ENCODE peak calls at places on chromosomes 12 and 14, in nine cellular contexts. M is neural progenitor cell, Y is ascending aorta, U is PC-3, P is heart right ventricle, Z is GM23248, W is stomach, N is heart left ventricle, S is PC-9. H is an unnamed sample.

GRCh38 chr12:103865151-103865730 is 24.2 kb upstream of the NT5DC3 start:
- DNase-seq in M (no peak), Y (no peak), U (no peak), P (no peak), Z (peak; percentile 49), W (no peak), N (no peak), S (peak; percentile 40), H (no peak)

GRCh38 chr14:25461780-25462179 is 411.8 kb upstream of the STXBP6 start:
- DNase-seq in M (no peak), Y (no peak), U (no peak), P (no peak), Z (no peak), W (no peak), N (no peak), S (no peak), H (no peak)

GRCh38 chr14:38948171-38948570 is 154.9 kb downstream of the SEC23A start:
- DNase-seq in M (no peak), Y (no peak), U (peak; percentile 49), P (no peak), Z (peak; percentile 61), W (no peak), N (no peak), S (no peak), H (no peak)

GRCh38 chr14:85853996-85854526 is 324.1 kb downstream of the FLRT2 start:
- DNase-seq in M (no peak), Y (no peak), U (peak; percentile 9), P (no peak), Z (peak; percentile 12), W (no peak), N (no peak), S (no peak), H (no peak)

GRCh38 chr12:109768901-109769670 is 55.5 kb downstream of the FAM222A start:
- DNase-seq in M (no peak), Y (no peak), U (no peak), P (no peak), Z (no peak), W (peak; percentile 23), N (no peak), S (no peak), H (no peak)

GRCh38 chr14:77026166-77026929 is 2.2 kb downstream of the IRF2BPL start:
- DNase-seq in M (peak; percentile 52), Y (no peak), U (peak; percentile 37), P (no peak), Z (peak; percentile 75), W (peak; percentile 52), N (peak; percentile 43), S (peak; percentile 56), H (no peak)

GRCh38 chr12:109727039-109727723 is 13.6 kb downstream of the FAM222A start:
- DNase-seq in M (peak; percentile 77), Y (no peak), U (no peak), P (no peak), Z (no peak), W (peak; percentile 50), N (no peak), S (no peak), H (no peak)

GRCh38 chr12:50006266-50006665 is 19.0 kb downstream of the RACGAP1 start:
- DNase-seq in M (no peak), Y (no peak), U (no peak), P (no peak), Z (no peak), W (no peak), N (no peak), S (no peak), H (no peak)

GRCh38 chr12:116863275-116863767 is 17.9 kb downstream of the HRK start:
- DNase-seq in M (peak; percentile 55), Y (no peak), U (peak; percentile 54), P (no peak), Z (peak; percentile 67), W (no peak), N (no peak), S (no peak), H (no peak)

GRCh38 chr14:66483322-66483721 is 2.8 kb upstream of the CCDC196 start:
- DNase-seq in M (no peak), Y (no peak), U (peak; percentile 18), P (no peak), Z (peak; percentile 21), W (no peak), N (no peak), S (no peak), H (no peak)

GRCh38 chr14:23530360-23531055 is 21.1 kb downstream of the ZFHX2 start:
- DNase-seq in M (no peak), Y (no peak), U (no peak), P (no peak), Z (no peak), W (no peak), N (no peak), S (no peak), H (no peak)

GRCh38 chr12:56723889-56724659 is 1.0 kb downstream of the NACA start:
- DNase-seq in M (peak; percentile 39), Y (no peak), U (peak; percentile 45), P (peak; percentile 74), Z (peak; percentile 95), W (peak; percentile 34), N (peak; percentile 63), S (no peak), H (peak; percentile 43)

GRCh38 chr12:56724660-56724988 is 475 bp downstream of the NACA start:
- DNase-seq in M (peak; percentile 33), Y (no peak), U (no peak), P (peak; percentile 20), Z (peak; percentile 46), W (no peak), N (no peak), S (no peak), H (no peak)

GRCh38 chr12:56722832-56723231 is 2.3 kb downstream of the NACA start:
- DNase-seq in M (no peak), Y (no peak), U (peak; percentile 56), P (no peak), Z (no peak), W (no peak), N (no peak), S (peak; percentile 48), H (no peak)

GRCh38 chr12:56721721-56722120 is 3.4 kb downstream of the NACA start:
- DNase-seq in M (no peak), Y (no peak), U (no peak), P (no peak), Z (no peak), W (no peak), N (no peak), S (no peak), H (no peak)

GRCh38 chr12:56723352-56723751 is 1.7 kb downstream of the NACA start:
- DNase-seq in M (no peak), Y (no peak), U (no peak), P (no peak), Z (no peak), W (no peak), N (no peak), S (no peak), H (no peak)
- H3K27ac ChIP-seq in M (no peak overlapping the region), Y (peak overlapping the region; percentile 89), U (peak overlapping the region; percentile 77), P (peak overlapping the region; percentile 86), Z (peak overlapping the region; percentile 90), W (peak overlapping the region; percentile 93), N (peak overlapping the region; percentile 79), S (peak overlapping the region; percentile 94), H (peak overlapping the region; percentile 91)

GRCh38 chr12:58537278-58537677 is 383.0 kb downstream of the LRIG3 start:
- DNase-seq in M (no peak), Y (no peak), U (peak; percentile 66), P (no peak), Z (peak; percentile 66), W (no peak), N (no peak), S (no peak), H (no peak)
- H3K27ac ChIP-seq in M (no peak overlapping the region), Y (no peak overlapping the region), U (peak overlapping the region; percentile 22), P (no peak overlapping the region), Z (no peak overlapping the region), W (no peak overlapping the region), N (no peak overlapping the region), S (no peak overlapping the region), H (no peak overlapping the region)

DNA sequence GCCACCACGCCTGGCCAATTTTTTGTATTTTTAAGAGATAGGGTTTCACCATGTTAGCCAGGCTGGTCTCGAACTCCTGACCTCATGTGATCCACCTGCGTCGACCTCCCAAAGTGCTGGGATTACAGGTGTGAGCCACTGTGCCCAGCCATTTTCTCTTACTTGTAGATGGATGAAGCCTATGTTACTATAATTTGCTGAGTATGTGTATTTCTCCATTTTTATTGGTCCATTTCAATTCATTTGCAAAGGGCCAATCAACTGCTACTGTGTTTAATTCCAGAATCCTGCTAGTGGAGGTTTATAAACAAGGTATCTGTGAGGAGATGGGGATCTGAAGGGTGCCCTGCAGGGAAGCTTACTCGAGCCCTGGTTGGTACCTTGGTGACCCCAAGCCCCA is 101.7 kb upstream of the MAX start:
- DNase-seq in M (no peak), Y (no peak), U (no peak), P (no peak), Z (no peak), W (no peak), N (no peak), S (no peak), H (no peak)
- H3K27ac ChIP-seq in M (no peak overlapping the region), Y (no peak overlapping the region), U (no peak overlapping the region), P (no peak overlapping the region), Z (no peak overlapping the region), W (no peak overlapping the region), N (no peak overlapping the region), S (no peak overlapping the region), H (no peak overlapping the region)

GRCh38 chr12:24360057-24360456 is 410.6 kb upstream of the SOX5 start:
- DNase-seq in M (no peak), Y (no peak), U (no peak), P (no peak), Z (no peak), W (no peak), N (no peak), S (no peak), H (no peak)

GRCh38 chr12:24360907-24361306 is 411.4 kb upstream of the SOX5 start:
- DNase-seq in M (no peak), Y (no peak), U (no peak), P (no peak), Z (no peak), W (no peak), N (no peak), S (no peak), H (no peak)

GRCh38 chr12:24361860-24362581 is 412.6 kb upstream of the SOX5 start:
- DNase-seq in M (no peak), Y (no peak), U (no peak), P (no peak), Z (no peak), W (no peak), N (no peak), S (no peak), H (no peak)

GRCh38 chr12:24360461-24360860 is 411.0 kb upstream of the SOX5 start:
- DNase-seq in M (no peak), Y (no peak), U (no peak), P (no peak), Z (no peak), W (no peak), N (no peak), S (no peak), H (no peak)

GRCh38 chr12:24359418-24359817 is 409.9 kb upstream of the SOX5 start:
- DNase-seq in M (no peak), Y (no peak), U (no peak), P (no peak), Z (no peak), W (no peak), N (no peak), S (no peak), H (no peak)
- H3K27ac ChIP-seq in M (no peak overlapping the region), Y (no peak overlapping the region), U (no peak overlapping the region), P (no peak overlapping the region), Z (no peak overlapping the region), W (no peak overlapping the region), N (no peak overlapping the region), S (no peak overlapping the region), H (no peak overlapping the region)

GRCh38 chr14:74301594-74302159 is 1.1 kb downstream of the ABCD4 start:
- DNase-seq in M (no peak), Y (no peak), U (no peak), P (no peak), Z (peak; percentile 18), W (no peak), N (no peak), S (no peak), H (no peak)
- H3K27ac ChIP-seq in M (no peak overlapping the region), Y (peak overlapping the region; percentile 80), U (no peak overlapping the region), P (peak overlapping the region; percentile 88), Z (peak overlapping the region; percentile 68), W (peak overlapping the region; percentile 88), N (no peak overlapping the region), S (no peak overlapping the region), H (no peak overlapping the region)